ENCODE peak calls at places on chromosome 20, in ten cellular contexts. One of them, this sample, is unnamed.

GRCh38 chr20:35048739-35049138 is 43.9 kb downstream of the TRPC4AP start:
- DNase-seq in breast epithelium: no peak
- DNase-seq in GM12878: no peak
- DNase-seq in stomach: no peak
- DNase-seq in prostate gland: no peak
- DNase-seq in transverse colon: no peak
- DNase-seq in GM23338: no peak
- DNase-seq in endothelial cell of umbilical vein: no peak
- DNase-seq in upper lobe of left lung: no peak
- DNase-seq in sigmoid colon: no peak
- DNase-seq in this sample: no peak

GRCh38 chr20:23441850-23442313 is 2.4 kb downstream of the CSTL1 start:
- DNase-seq in breast epithelium: no peak
- DNase-seq in GM12878: peak; percentile 43
- DNase-seq in stomach: peak; percentile 68
- DNase-seq in prostate gland: peak; percentile 55
- DNase-seq in transverse colon: peak; percentile 59
- DNase-seq in GM23338: peak; percentile 95
- DNase-seq in endothelial cell of umbilical vein: peak; percentile 77
- DNase-seq in upper lobe of left lung: peak; percentile 31
- DNase-seq in sigmoid colon: peak; percentile 81
- DNase-seq in this sample: no peak

GRCh38 chr20:34705383-34706021 is 1.4 kb downstream of the TP53INP2 start:
- DNase-seq in breast epithelium: peak; percentile 24
- DNase-seq in GM12878: no peak
- DNase-seq in stomach: peak; percentile 59
- DNase-seq in prostate gland: peak; percentile 32
- DNase-seq in transverse colon: peak; percentile 67
- DNase-seq in GM23338: peak; percentile 52
- DNase-seq in endothelial cell of umbilical vein: peak; percentile 58
- DNase-seq in upper lobe of left lung: no peak
- DNase-seq in sigmoid colon: no peak
- DNase-seq in this sample: no peak

GRCh38 chr20:1833728-1834726 is 61.2 kb upstream of the SIRPA start:
- DNase-seq in breast epithelium: no peak
- DNase-seq in GM12878: no peak
- DNase-seq in stomach: no peak
- DNase-seq in prostate gland: no peak
- DNase-seq in transverse colon: no peak
- DNase-seq in GM23338: no peak
- DNase-seq in endothelial cell of umbilical vein: no peak
- DNase-seq in upper lobe of left lung: no peak
- DNase-seq in sigmoid colon: no peak
- DNase-seq in this sample: no peak

GRCh38 chr20:43963872-43964791 is 49.5 kb downstream of the TOX2 start:
- DNase-seq in breast epithelium: no peak
- DNase-seq in GM12878: no peak
- DNase-seq in stomach: no peak
- DNase-seq in prostate gland: no peak
- DNase-seq in transverse colon: peak; percentile 22
- DNase-seq in GM23338: no peak
- DNase-seq in endothelial cell of umbilical vein: no peak
- DNase-seq in upper lobe of left lung: no peak
- DNase-seq in sigmoid colon: peak; percentile 76
- DNase-seq in this sample: no peak

GRCh38 chr20:22567944-22568871 is 16.2 kb downstream of the FOXA2 start:
- DNase-seq in breast epithelium: no peak
- DNase-seq in GM12878: no peak
- DNase-seq in stomach: peak; percentile 66
- DNase-seq in prostate gland: no peak
- DNase-seq in transverse colon: no peak
- DNase-seq in GM23338: peak; percentile 72
- DNase-seq in endothelial cell of umbilical vein: no peak
- DNase-seq in upper lobe of left lung: peak; percentile 84
- DNase-seq in sigmoid colon: no peak
- DNase-seq in this sample: no peak

GRCh38 chr20:22909436-22909835 is 125.7 kb upstream of the SSTR4 start:
- DNase-seq in breast epithelium: no peak
- DNase-seq in GM12878: no peak
- DNase-seq in stomach: no peak
- DNase-seq in prostate gland: no peak
- DNase-seq in transverse colon: no peak
- DNase-seq in GM23338: no peak
- DNase-seq in endothelial cell of umbilical vein: no peak
- DNase-seq in upper lobe of left lung: no peak
- DNase-seq in sigmoid colon: no peak
- DNase-seq in this sample: no peak

GRCh38 chr20:53608071-53608455 is 14.4 kb upstream of the ZNF217 start:
- DNase-seq in breast epithelium: no peak
- DNase-seq in GM12878: no peak
- DNase-seq in stomach: peak; percentile 22
- DNase-seq in prostate gland: no peak
- DNase-seq in transverse colon: no peak
- DNase-seq in GM23338: no peak
- DNase-seq in endothelial cell of umbilical vein: no peak
- DNase-seq in upper lobe of left lung: peak; percentile 84
- DNase-seq in sigmoid colon: no peak
- DNase-seq in this sample: no peak

GRCh38 chr20:40431611-40432010 is 257.4 kb downstream of the MAFB start:
- DNase-seq in breast epithelium: no peak
- DNase-seq in GM12878: no peak
- DNase-seq in stomach: no peak
- DNase-seq in prostate gland: no peak
- DNase-seq in transverse colon: no peak
- DNase-seq in GM23338: no peak
- DNase-seq in endothelial cell of umbilical vein: no peak
- DNase-seq in upper lobe of left lung: no peak
- DNase-seq in sigmoid colon: no peak
- DNase-seq in this sample: no peak

GRCh38 chr20:36591854-36592641 is 13.5 kb upstream of the RAB5IF start:
- DNase-seq in breast epithelium: no peak
- DNase-seq in GM12878: no peak
- DNase-seq in stomach: no peak
- DNase-seq in prostate gland: peak; percentile 27
- DNase-seq in transverse colon: no peak
- DNase-seq in GM23338: peak; percentile 76
- DNase-seq in endothelial cell of umbilical vein: no peak
- DNase-seq in upper lobe of left lung: no peak
- DNase-seq in sigmoid colon: no peak
- DNase-seq in this sample: no peak

GRCh38 chr20:50305636-50306477 is 115.2 kb downstream of the CEBPB start:
- DNase-seq in breast epithelium: no peak
- DNase-seq in GM12878: no peak
- DNase-seq in stomach: no peak
- DNase-seq in prostate gland: peak; percentile 64
- DNase-seq in transverse colon: peak; percentile 71
- DNase-seq in GM23338: no peak
- DNase-seq in endothelial cell of umbilical vein: no peak
- DNase-seq in upper lobe of left lung: no peak
- DNase-seq in sigmoid colon: peak; percentile 93
- DNase-seq in this sample: no peak

GRCh38 chr20:20820780-20821495 is 108.5 kb upstream of the RALGAPA2 start:
- DNase-seq in breast epithelium: no peak
- DNase-seq in GM12878: no peak
- DNase-seq in stomach: no peak
- DNase-seq in prostate gland: no peak
- DNase-seq in transverse colon: no peak
- DNase-seq in GM23338: no peak
- DNase-seq in endothelial cell of umbilical vein: no peak
- DNase-seq in upper lobe of left lung: no peak
- DNase-seq in sigmoid colon: no peak
- DNase-seq in this sample: no peak

GRCh38 chr20:64161595-64162238 is 2.5 kb upstream of the MYT1 start:
- DNase-seq in breast epithelium: no peak
- DNase-seq in GM12878: no peak
- DNase-seq in stomach: no peak
- DNase-seq in prostate gland: peak; percentile 37
- DNase-seq in transverse colon: peak; percentile 18
- DNase-seq in GM23338: peak; percentile 94
- DNase-seq in endothelial cell of umbilical vein: peak; percentile 35
- DNase-seq in upper lobe of left lung: peak; percentile 41
- DNase-seq in sigmoid colon: no peak
- DNase-seq in this sample: no peak

GRCh38 chr20:52302736-52303135 is 111.2 kb upstream of the ZFP64 start:
- DNase-seq in breast epithelium: no peak
- DNase-seq in GM12878: no peak
- DNase-seq in stomach: no peak
- DNase-seq in prostate gland: no peak
- DNase-seq in transverse colon: no peak
- DNase-seq in GM23338: no peak
- DNase-seq in endothelial cell of umbilical vein: no peak
- DNase-seq in upper lobe of left lung: no peak
- DNase-seq in sigmoid colon: no peak
- DNase-seq in this sample: peak; percentile 67

DNA sequence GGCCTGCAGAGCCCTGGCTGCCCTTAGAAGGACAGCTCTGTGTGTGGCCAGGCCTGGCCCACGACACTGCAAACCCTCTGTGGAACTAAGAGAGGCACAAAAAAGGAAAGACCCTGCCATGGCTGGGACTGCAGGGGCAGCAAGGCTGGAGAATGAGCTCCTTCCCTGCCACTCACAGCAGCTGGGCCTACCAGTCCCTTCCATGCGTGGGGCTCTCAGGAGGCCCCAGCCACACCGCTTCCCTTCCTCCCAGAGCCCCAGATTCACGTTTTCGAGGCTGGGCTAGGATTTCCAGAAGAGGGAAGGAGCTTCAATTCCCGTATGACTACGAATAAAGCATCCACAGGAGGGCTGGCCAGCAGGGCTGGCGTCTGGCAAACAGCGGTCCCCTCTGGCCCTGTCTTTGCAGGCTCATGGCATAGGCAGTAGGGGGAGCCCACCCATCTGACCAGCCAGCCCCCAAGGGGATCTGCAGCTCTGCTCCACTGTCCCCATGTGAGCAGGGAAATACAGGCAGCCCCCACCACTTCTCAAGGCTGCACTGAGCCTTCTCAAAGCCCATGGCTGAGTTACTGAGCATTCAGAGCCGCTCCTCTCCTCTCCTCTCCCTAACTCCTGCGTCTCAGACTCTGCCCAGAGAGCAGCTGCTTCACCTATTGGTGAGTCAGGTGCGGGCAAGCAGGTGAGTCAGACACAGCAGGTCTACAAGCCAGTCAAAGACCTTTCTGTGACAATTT is 53.1 kb downstream of the NINL start:
- DNase-seq in breast epithelium: no peak
- DNase-seq in GM12878: no peak
- DNase-seq in stomach: no peak
- DNase-seq in prostate gland: no peak
- DNase-seq in transverse colon: no peak
- DNase-seq in GM23338: peak; percentile 61
- DNase-seq in endothelial cell of umbilical vein: peak; percentile 31
- DNase-seq in upper lobe of left lung: no peak
- DNase-seq in sigmoid colon: no peak
- DNase-seq in this sample: no peak
- H3K4me1 ChIP-seq in breast epithelium: no peaks in the 10 kb centered on the region
- H3K4me1 ChIP-seq in GM12878: no peaks in the 10 kb centered on the region
- H3K4me1 ChIP-seq in stomach: peaks cover 10% of the 10 kb centered on the region
- H3K4me1 ChIP-seq in prostate gland: no peaks in the 10 kb centered on the region
- H3K4me1 ChIP-seq in transverse colon: peaks cover 3% of the 10 kb centered on the region
- H3K4me1 ChIP-seq in GM23338: peaks cover 28% of the 10 kb centered on the region
- H3K4me1 ChIP-seq in endothelial cell of umbilical vein: peaks cover 11% of the 10 kb centered on the region
- H3K4me1 ChIP-seq in upper lobe of left lung: no peaks in the 10 kb centered on the region
- H3K4me1 ChIP-seq in sigmoid colon: peaks cover 22% of the 10 kb centered on the region
- H3K4me1 ChIP-seq in this sample: no peaks in the 10 kb centered on the region

GRCh38 chr20:58393299-58393698 is 4.3 kb downstream of the VAPB start:
- DNase-seq in breast epithelium: no peak
- DNase-seq in GM12878: no peak
- DNase-seq in stomach: no peak
- DNase-seq in prostate gland: no peak
- DNase-seq in transverse colon: no peak
- DNase-seq in GM23338: no peak
- DNase-seq in endothelial cell of umbilical vein: no peak
- DNase-seq in upper lobe of left lung: no peak
- DNase-seq in sigmoid colon: no peak
- DNase-seq in this sample: no peak
- H3K27ac ChIP-seq in breast epithelium: no peak overlapping the region
- H3K27ac ChIP-seq in GM12878: no peak overlapping the region
- H3K27ac ChIP-seq in stomach: no peak overlapping the region
- H3K27ac ChIP-seq in prostate gland: no peak overlapping the region
- H3K27ac ChIP-seq in transverse colon: no peak overlapping the region
- H3K27ac ChIP-seq in GM23338: no peak overlapping the region
- H3K27ac ChIP-seq in endothelial cell of umbilical vein: no peak overlapping the region
- H3K27ac ChIP-seq in upper lobe of left lung: no peak overlapping the region
- H3K27ac ChIP-seq in sigmoid colon: no peak overlapping the region
- H3K27ac ChIP-seq in this sample: no peak overlapping the region

GRCh38 chr20:16877053-16877554 is 128.9 kb downstream of the OTOR start:
- DNase-seq in breast epithelium: no peak
- DNase-seq in GM12878: no peak
- DNase-seq in stomach: no peak
- DNase-seq in prostate gland: no peak
- DNase-seq in transverse colon: no peak
- DNase-seq in GM23338: no peak
- DNase-seq in endothelial cell of umbilical vein: no peak
- DNase-seq in upper lobe of left lung: no peak
- DNase-seq in sigmoid colon: no peak
- DNase-seq in this sample: no peak
- TF ChIP-seq POLR2AphosphoS5 in breast epithelium: no peak
- TF ChIP-seq POLR2AphosphoS5 in GM12878: no peak
- TF ChIP-seq POLR2AphosphoS5 in stomach: no peak
- TF ChIP-seq POLR2AphosphoS5 in prostate gland: no peak
- TF ChIP-seq POLR2AphosphoS5 in transverse colon: no peak
- TF ChIP-seq POLR2AphosphoS5 in GM23338: no peak
- TF ChIP-seq POLR2AphosphoS5 in endothelial cell of umbilical vein: no peak
- TF ChIP-seq POLR2AphosphoS5 in upper lobe of left lung: no peak
- TF ChIP-seq POLR2AphosphoS5 in sigmoid colon: no peak
- TF ChIP-seq POLR2AphosphoS5 in this sample: no peak

DNA sequence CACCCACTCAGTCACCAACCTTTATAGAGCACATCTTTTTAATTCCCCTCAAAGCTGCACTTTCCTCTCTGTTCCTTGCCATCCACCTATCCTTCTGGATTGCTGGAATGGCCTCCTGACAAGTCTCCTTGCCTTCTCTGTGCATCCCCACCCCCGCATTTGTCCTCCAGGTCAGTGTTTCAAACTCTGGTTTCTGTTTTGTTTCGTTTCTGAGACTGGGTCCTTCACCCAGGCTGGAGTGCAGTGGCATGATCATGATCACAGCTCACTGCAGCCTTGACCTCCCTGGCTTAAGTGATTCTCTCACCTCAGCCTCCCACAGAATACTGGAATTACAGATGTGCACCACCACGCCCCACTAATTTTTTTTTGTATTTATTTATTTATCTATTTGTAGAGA is 96.2 kb downstream of the PLCB1 start:
- DNase-seq in breast epithelium: no peak
- DNase-seq in GM12878: no peak
- DNase-seq in stomach: no peak
- DNase-seq in prostate gland: no peak
- DNase-seq in transverse colon: no peak
- DNase-seq in GM23338: no peak
- DNase-seq in endothelial cell of umbilical vein: no peak
- DNase-seq in upper lobe of left lung: no peak
- DNase-seq in sigmoid colon: no peak
- DNase-seq in this sample: no peak
- H3K4me1 ChIP-seq in breast epithelium: no peaks in the 10 kb centered on the region
- H3K4me1 ChIP-seq in GM12878: no peaks in the 10 kb centered on the region
- H3K4me1 ChIP-seq in stomach: peaks cover 15% of the 10 kb centered on the region
- H3K4me1 ChIP-seq in prostate gland: no peaks in the 10 kb centered on the region
- H3K4me1 ChIP-seq in transverse colon: peaks cover 5% of the 10 kb centered on the region
- H3K4me1 ChIP-seq in GM23338: no peaks in the 10 kb centered on the region
- H3K4me1 ChIP-seq in endothelial cell of umbilical vein: peaks cover 6% of the 10 kb centered on the region
- H3K4me1 ChIP-seq in upper lobe of left lung: no peaks in the 10 kb centered on the region
- H3K4me1 ChIP-seq in sigmoid colon: peaks cover 42% of the 10 kb centered on the region
- H3K4me1 ChIP-seq in this sample: peaks cover 7% of the 10 kb centered on the region

This sample was measured in vagina.